ENCODE peak calls at places on chromosomes 4 and X, in six cellular contexts. U is AG08396; F is CD8-positive, alpha-beta memory T cell; X is naive thymus-derived CD4-positive, alpha-beta T cell; L is globus pallidus; P is gastrocnemius medialis. O is an unnamed sample.

GRCh38 chrX:20378291-20378920 is 111.7 kb upstream of the RPS6KA3 start:
- DNase-seq in U (peak; percentile 12), F (no peak), X (no peak), L (no peak), P (no peak), O (peak; percentile 33)

GRCh38 chrX:39212456-39212855 is 411.2 kb downstream of the MID1IP1 start:
- DNase-seq in U (no peak), F (no peak), X (no peak), L (no peak), P (no peak), O (no peak)

GRCh38 chr4:176755624-176756023 is 37.1 kb downstream of the VEGFC start:
- DNase-seq in U (no peak), F (no peak), X (no peak), L (no peak), P (no peak), O (no peak)

GRCh38 chrX:38627683-38628082 is 66.3 kb downstream of the TSPAN7 start:
- DNase-seq in U (no peak), F (no peak), X (no peak), L (no peak), P (peak; percentile 27), O (peak; percentile 8)

GRCh38 chr4:153572609-153573008 is 106.4 kb downstream of the TMEM131L start:
- DNase-seq in U (no peak), F (no peak), X (no peak), L (no peak), P (no peak), O (no peak)

GRCh38 chrX:72094894-72095293 is 36.8 kb downstream of the RTL5 start:
- DNase-seq in U (peak; percentile 16), F (no peak), X (peak; percentile 14), L (no peak), P (no peak), O (peak; percentile 92)

GRCh38 chr4:86508436-86508835 is 85.7 kb upstream of the PTPN13 start:
- DNase-seq in U (peak; percentile 26), F (no peak), X (no peak), L (no peak), P (no peak), O (peak; percentile 16)

GRCh38 chr4:90061881-90062280 is 65.3 kb upstream of the CCSER1 start:
- DNase-seq in U (no peak), F (no peak), X (no peak), L (no peak), P (no peak), O (no peak)

GRCh38 chrX:71181558-71181909 is 36.9 kb downstream of the NLGN3 start:
- DNase-seq in U (no peak), F (no peak), X (no peak), L (no peak), P (no peak), O (no peak)

GRCh38 chr4:73869130-73870055 is at the start of gene CXCL1:
- DNase-seq in U (peak; percentile 43), F (no peak), X (no peak), L (no peak), P (no peak), O (no peak)